ENCODE peak calls at places on chromosomes 12 and 14, in seven cellular contexts. K is mesenchymal stem cell, W is fibroblast of lung, Z is OCI-LY7, J is GM23248, F is PC-3, P is osteoblast. B is an unnamed sample.

GRCh38 chr12:1103051-1103450 is 112.0 kb downstream of the ERC1 start:
- DNase-seq in K (no peak), W (no peak), Z (no peak), J (no peak), F (no peak), P (no peak), B (no peak)

GRCh38 chr14:89629383-89629782 is 212.3 kb upstream of the FOXN3 start:
- DNase-seq in K (no peak), W (no peak), Z (no peak), J (no peak), F (no peak), P (peak; percentile 43), B (no peak)

GRCh38 chr12:31966558-31967205 is 7.5 kb downstream of the RESF1 start:
- DNase-seq in K (no peak), W (no peak), Z (no peak), J (no peak), F (no peak), P (peak; percentile 29), B (no peak)

GRCh38 chr12:50411051-50411660 is 10.5 kb downstream of the LARP4 start:
- DNase-seq in K (peak; percentile 37), W (peak; percentile 20), Z (no peak), J (no peak), F (no peak), P (no peak), B (no peak)

GRCh38 chr12:42893196-42893595 is 303.6 kb upstream of the PRICKLE1 start:
- DNase-seq in K (no peak), W (no peak), Z (no peak), J (no peak), F (no peak), P (no peak), B (no peak)

GRCh38 chr12:107468182-107468581 is 217.4 kb upstream of the PWP1 start:
- DNase-seq in K (no peak), W (no peak), Z (no peak), J (no peak), F (no peak), P (no peak), B (no peak)

GRCh38 chr12:2288001-2288400 is 235.2 kb downstream of the CACNA1C start:
- DNase-seq in K (peak; percentile 78), W (peak; percentile 64), Z (no peak), J (peak; percentile 79), F (no peak), P (peak; percentile 86), B (no peak)

GRCh38 chr12:70196732-70197361 is 46.4 kb upstream of the CNOT2 start:
- DNase-seq in K (peak; percentile 16), W (peak; percentile 52), Z (no peak), J (peak; percentile 22), F (no peak), P (no peak), B (no peak)

GRCh38 chr12:104204690-104205480 is 10.7 kb upstream of the TXNRD1 start:
- DNase-seq in K (no peak), W (no peak), Z (no peak), J (no peak), F (no peak), P (no peak), B (no peak)

GRCh38 chr14:89489796-89490506 is 72.9 kb upstream of the FOXN3 start:
- DNase-seq in K (no peak), W (peak; percentile 53), Z (no peak), J (peak; percentile 54), F (no peak), P (peak; percentile 62), B (no peak)

GRCh38 chr12:7628401-7628961 is 37.2 kb downstream of the APOBEC1 start:
- DNase-seq in K (peak; percentile 11), W (no peak), Z (no peak), J (no peak), F (no peak), P (peak; percentile 63), B (no peak)

DNA sequence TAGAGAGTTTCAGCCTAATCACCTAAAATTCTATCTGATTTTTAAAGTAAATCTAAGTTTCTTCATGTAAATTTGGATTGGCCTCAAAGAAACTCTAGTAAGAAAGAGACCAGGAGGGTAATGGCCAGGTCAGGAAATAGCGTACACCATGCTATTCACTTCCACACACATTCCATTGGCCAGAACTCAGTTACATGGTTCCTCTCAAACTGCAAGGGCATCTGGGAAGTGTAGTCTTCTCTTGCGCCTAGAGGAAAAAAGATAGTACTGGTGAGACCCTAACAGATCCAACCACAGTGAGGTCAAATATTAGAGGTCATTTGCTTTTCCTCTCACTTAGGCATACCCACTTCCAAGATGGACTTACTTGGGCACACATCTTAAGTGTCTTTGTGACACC is 39.1 kb downstream of the MBIP start:
- DNase-seq in K (no peak), W (no peak), Z (no peak), J (no peak), F (no peak), P (no peak), B (peak; percentile 55)
- H2AFZ ChIP-seq in K (no peak overlapping the region), W (no peak overlapping the region), Z (peak overlapping the region; percentile 65), J (no peak overlapping the region), F (no peak overlapping the region), P (no peak overlapping the region), B (no peak overlapping the region)

DNA sequence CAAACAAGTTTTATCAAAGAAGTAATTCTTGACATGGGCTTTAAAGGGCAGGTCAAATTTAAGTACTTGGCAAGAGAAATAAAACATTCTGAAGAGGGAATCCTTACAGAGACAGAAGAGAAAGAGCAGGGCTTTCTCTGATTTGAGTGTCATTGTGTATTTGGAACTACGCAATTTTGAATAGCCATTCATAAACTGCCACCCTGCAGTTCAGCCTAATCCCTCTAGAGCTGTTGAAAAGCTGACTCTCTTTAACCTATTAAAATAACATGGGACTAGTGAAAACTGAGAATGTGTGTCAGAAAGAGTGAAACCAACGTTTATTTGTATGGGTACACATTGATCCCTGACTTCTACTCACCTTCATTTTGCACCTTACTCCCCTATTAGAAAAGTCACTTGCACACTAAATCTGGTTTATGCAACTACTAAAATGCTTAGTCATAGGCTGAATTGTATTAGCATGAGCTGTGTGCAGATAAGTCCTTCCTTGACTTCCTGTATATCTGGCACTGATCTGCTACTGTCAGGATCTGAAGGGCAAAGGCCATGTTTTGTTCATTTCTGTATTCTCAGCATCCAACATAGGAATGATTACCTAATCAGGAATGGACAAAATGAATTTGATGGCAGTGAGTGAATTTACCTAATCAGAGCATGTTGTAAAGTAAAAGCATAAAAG is 458.9 kb downstream of the NOVA1 start:
- DNase-seq in K (peak; percentile 16), W (peak; percentile 8), Z (no peak), J (no peak), F (peak; percentile 26), P (no peak), B (no peak)
- H2AFZ ChIP-seq in K (no peak overlapping the region), W (no peak overlapping the region), Z (no peak overlapping the region), J (no peak overlapping the region), F (no peak overlapping the region), P (no peak overlapping the region), B (no peak overlapping the region)

GRCh38 chr14:40072175-40072574 is 639.9 kb upstream of the FBXO33 start:
- DNase-seq in K (no peak), W (no peak), Z (no peak), J (no peak), F (no peak), P (no peak), B (no peak)

DNA sequence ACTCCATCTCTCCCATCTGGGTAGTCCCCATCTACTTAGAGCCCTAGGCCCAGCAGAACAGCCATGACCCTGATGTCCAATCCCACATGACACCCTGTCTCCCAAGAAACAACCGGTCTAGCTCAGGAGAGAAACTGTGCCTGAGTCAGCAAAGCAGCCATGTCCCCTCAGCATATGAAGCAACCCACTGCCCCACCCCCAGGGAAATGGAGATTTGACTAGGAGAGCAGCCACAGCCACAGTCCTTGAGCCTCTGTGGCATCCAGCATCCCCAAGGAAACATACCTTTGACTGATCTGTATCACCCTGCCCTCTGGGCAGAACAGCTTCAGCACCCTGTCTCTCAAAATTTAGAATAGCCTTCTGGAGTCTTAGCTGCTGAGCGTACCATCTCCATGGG is 641.9 kb upstream of the FBXO33 start:
- DNase-seq in K (no peak), W (no peak), Z (no peak), J (no peak), F (no peak), P (no peak), B (no peak)
- H2AFZ ChIP-seq in K (no peak overlapping the region), W (no peak overlapping the region), Z (no peak overlapping the region), J (no peak overlapping the region), F (no peak overlapping the region), P (no peak overlapping the region), B (no peak overlapping the region)

DNA sequence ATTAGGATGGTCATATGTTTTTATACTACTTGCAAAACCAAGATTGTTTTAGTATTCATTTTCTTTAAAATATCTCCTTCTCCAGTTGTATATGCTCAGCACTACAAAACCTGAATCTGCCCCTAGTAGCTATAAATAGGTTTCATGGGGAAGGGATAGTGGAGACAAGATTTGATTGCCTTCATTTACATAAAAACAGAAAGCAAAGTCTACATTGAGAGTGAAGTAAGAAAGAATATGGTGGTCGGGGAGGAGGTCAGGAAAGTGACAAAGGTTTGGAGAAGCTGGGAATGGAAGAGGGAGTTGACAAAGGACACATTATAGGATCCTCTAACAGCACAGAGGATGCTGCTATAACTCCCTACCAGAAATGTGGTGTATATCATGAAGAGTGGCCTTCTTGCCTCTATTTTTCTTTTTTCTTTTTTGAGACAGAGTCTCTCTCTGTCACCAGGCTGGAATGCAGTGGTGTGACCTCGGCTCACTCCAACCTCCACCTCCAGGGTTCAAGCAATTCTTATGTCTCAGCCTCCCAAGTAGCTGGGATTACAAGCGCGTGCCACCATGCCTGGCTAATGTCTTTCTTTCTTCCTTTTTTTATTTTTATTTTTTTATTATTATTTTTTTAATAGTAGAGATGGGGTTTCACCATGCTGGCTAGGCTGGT is 6.6 kb upstream of the LRP6 start:
- DNase-seq in K (peak; percentile 61), W (no peak), Z (no peak), J (peak; percentile 31), F (no peak), P (peak; percentile 80), B (no peak)
- H2AFZ ChIP-seq in K (no peak overlapping the region), W (peak overlapping the region; percentile 38), Z (no peak overlapping the region), J (peak overlapping the region; percentile 61), F (no peak overlapping the region), P (peak overlapping the region; percentile 13), B (no peak overlapping the region)

GRCh38 chr14:22471545-22472121 is 117.4 kb downstream of the DAD1 start:
- DNase-seq in K (peak; percentile 51), W (peak; percentile 47), Z (peak; percentile 84), J (no peak), F (peak; percentile 75), P (peak; percentile 82), B (peak; percentile 55)
- H2AFZ ChIP-seq in K (no peak overlapping the region), W (no peak overlapping the region), Z (peak overlapping the region; percentile 68), J (no peak overlapping the region), F (peak overlapping the region; percentile 59), P (no peak overlapping the region), B (no peak overlapping the region)

DNA sequence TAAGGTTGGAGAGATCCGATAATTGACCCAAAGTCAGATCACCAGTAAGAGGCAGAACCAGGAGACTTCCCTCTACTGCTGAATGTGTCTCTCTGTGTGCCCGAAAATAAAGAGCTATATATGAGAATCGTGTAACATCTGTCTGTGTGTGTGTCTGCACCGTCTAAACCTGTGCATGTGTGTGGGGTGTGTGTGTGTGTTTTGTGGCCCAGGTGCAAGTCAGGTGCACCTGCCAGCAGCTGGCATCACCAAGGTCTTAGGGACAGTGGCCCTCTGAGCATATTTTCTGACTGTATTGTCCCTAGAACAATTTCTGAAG is 24.7 kb upstream of the KRT78 start:
- DNase-seq in K (no peak), W (no peak), Z (no peak), J (no peak), F (no peak), P (no peak), B (no peak)
- H2AFZ ChIP-seq in K (no peak overlapping the region), W (no peak overlapping the region), Z (no peak overlapping the region), J (peak overlapping the region; percentile 57), F (no peak overlapping the region), P (peak overlapping the region; percentile 84), B (no peak overlapping the region)